ENCODE peak calls at places on chromosomes 12 and 14, in four cellular contexts. M is NCI-H2081; R is fibroblast of the conjunctiva; B is effector memory CD4-positive, alpha-beta T cell. Y is an unnamed sample.

GRCh38 chr14:32625211-32625610 is 296.1 kb downstream of the AKAP6 start:
- DNase-seq in R (no peak), M (no peak), B (no peak), Y (no peak)

GRCh38 chr14:35747379-35747778 is 61.7 kb downstream of the RALGAPA1 start:
- DNase-seq in B (no peak), M (no peak), R (no peak), Y (no peak)

GRCh38 chr12:32695787-32696186 is 16.7 kb downstream of the DNM1L start:
- DNase-seq in B (no peak), R (no peak), M (no peak), Y (no peak)

GRCh38 chr12:26226629-26227375 is 31.4 kb downstream of the SSPN start:
- DNase-seq in M (no peak), R (no peak), B (no peak), Y (no peak)

GRCh38 chr14:76086636-76087035 is 65.1 kb upstream of the GPATCH2L start:
- DNase-seq in R (no peak), B (no peak), M (no peak), Y (no peak)

GRCh38 chr12:122326597-122326996 is 60.3 kb upstream of the VPS33A start:
- DNase-seq in M (no peak), B (no peak), R (no peak), Y (no peak)

GRCh38 chr14:86646125-86646524 is 1116.2 kb downstream of the FLRT2 start:
- DNase-seq in R (no peak), B (no peak), M (no peak), Y (no peak)

GRCh38 chr12:108117163-108117849 is 11.8 kb upstream of the WSCD2 start:
- DNase-seq in M (no peak), R (no peak), B (no peak), Y (no peak)

GRCh38 chr14:51129130-51129529 is 34.2 kb upstream of the TRIM9 start:
- DNase-seq in M (no peak), B (no peak), R (no peak), Y (no peak)

GRCh38 chr12:4477133-4477532 is 31.5 kb upstream of the FGF6 start:
- DNase-seq in B (no peak), R (no peak), M (no peak), Y (no peak)

GRCh38 chr12:13066459-13066858 is 22.3 kb downstream of the FAM234B start:
- DNase-seq in B (no peak), M (no peak), R (no peak), Y (no peak)

GRCh38 chr14:65098586-65098985 is 3.7 kb downstream of the MAX start:
- DNase-seq in R (no peak), M (no peak), B (no peak), Y (no peak)

GRCh38 chr12:73106296-73106695 is 834.1 kb downstream of the TRHDE start:
- DNase-seq in B (no peak), M (no peak), R (no peak), Y (no peak)

GRCh38 chr12:120649442-120650248 is 9.2 kb downstream of the CABP1 start:
- DNase-seq in M (no peak), R (no peak), B (no peak), Y (no peak)

GRCh38 chr14:95218472-95219193 is 61.3 kb upstream of the DICER1 start:
- DNase-seq in R (no peak), M (no peak), B (no peak), Y (no peak)

GRCh38 chr12:127077262-127078045 is 1189.5 kb upstream of the TMEM132C start:
- DNase-seq in R (no peak), M (no peak), B (no peak), Y (no peak)

GRCh38 chr12:53219956-53220856 is 11.8 kb downstream of the RARG start:
- DNase-seq in R (peak), B (peak), M (peak), Y (peak)

Y was measured in effector CD8-positive, alpha-beta T cell.